ENCODE peak calls at places on chromosomes 6 and 20, in nine cellular contexts. M is endodermal cell, C is colonic mucosa, X is neuronal stem cell, K is psoas muscle, L is heart right ventricle, S is ascending aorta, U is GM23248, E is lower lobe of right lung. Q is an unnamed sample. For H3K9me3, the result is how much of the 10 kb centered on the place peaks cover.

GRCh38 chr6:132446842-132447241 is 45.6 kb upstream of the MOXD1 start:
- DNase-seq in M (no peak), C (no peak), X (no peak), K (no peak), L (no peak), S (no peak), U (no peak), E (no peak), Q (no peak)

GRCh38 chr20:21826946-21827345 is 121.5 kb downstream of the PAX1 start:
- DNase-seq in M (peak), C (no peak), X (peak), K (no peak), L (no peak), S (no peak), U (no peak), E (no peak), Q (no peak)

GRCh38 chr6:163489584-163489983 is 75.1 kb downstream of the QKI start:
- DNase-seq in M (no peak), C (no peak), X (no peak), K (no peak), L (no peak), S (no peak), U (peak), E (no peak), Q (no peak)

GRCh38 chr20:5181492-5181891 is 54.7 kb downstream of the CDS2 start:
- DNase-seq in M (no peak), C (no peak), X (no peak), K (no peak), L (no peak), S (no peak), U (no peak), E (no peak), Q (no peak)

GRCh38 chr6:122008105-122009100 is 391.0 kb upstream of the HSF2 start:
- DNase-seq in M (peak), C (no peak), X (peak), K (no peak), L (peak), S (no peak), U (peak), E (no peak), Q (peak)

GRCh38 chr6:153816306-153816845 is 222.7 kb upstream of the OPRM1 start:
- DNase-seq in M (no peak), C (no peak), X (no peak), K (no peak), L (no peak), S (no peak), U (no peak), E (no peak), Q (no peak)

GRCh38 chr6:138405816-138406403 is 1.9 kb downstream of the HEBP2 start:
- DNase-seq in M (peak), C (no peak), X (no peak), K (no peak), L (no peak), S (no peak), U (no peak), E (no peak), Q (no peak)

GRCh38 chr6:73942581-73942980 is 246.6 kb downstream of the CD109 start:
- DNase-seq in M (peak), C (no peak), X (no peak), K (no peak), L (no peak), S (no peak), U (peak), E (no peak), Q (no peak)

GRCh38 chr6:6057442-6058053 is 50.8 kb upstream of the NRN1 start:
- DNase-seq in M (no peak), C (no peak), X (peak), K (no peak), L (peak), S (no peak), U (peak), E (no peak), Q (no peak)

GRCh38 chr6:109879521-109879920 is 98.6 kb upstream of the GPR6 start:
- DNase-seq in M (no peak), C (no peak), X (no peak), K (no peak), L (no peak), S (peak), U (no peak), E (no peak), Q (no peak)

DNA sequence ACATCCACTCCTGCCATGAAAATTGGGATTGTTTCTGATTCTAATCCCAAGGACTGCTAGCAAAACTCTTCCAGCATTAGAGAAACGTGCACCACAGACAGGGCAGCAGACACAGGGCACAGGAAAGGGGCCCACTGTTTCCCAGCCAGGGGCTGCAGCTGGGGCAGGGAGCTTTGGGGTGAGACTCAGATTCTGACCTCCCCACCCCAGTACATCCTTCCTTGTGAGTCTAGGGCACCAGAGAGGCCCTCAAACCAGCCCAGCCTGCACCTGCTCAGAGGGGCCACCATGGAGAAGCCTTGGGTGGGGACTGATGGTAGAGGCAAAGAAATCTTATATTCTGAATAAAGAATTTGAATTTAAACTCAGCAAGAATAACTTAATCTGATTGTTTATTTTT is 76.3 kb downstream of the C6orf118 start:
- DNase-seq in M (no peak), C (no peak), X (no peak), K (no peak), L (no peak), S (no peak), U (no peak), E (no peak), Q (no peak)
- H3K9me3 ChIP-seq in M (under half), C (under half), X (under half), K (under half), L (under half), S (under half), U (under half), E (under half), Q (under half)

GRCh38 chr6:159431750-159432149 is 261.3 kb downstream of the SOD2 start:
- DNase-seq in M (no peak), C (no peak), X (no peak), K (no peak), L (no peak), S (no peak), U (no peak), E (no peak), Q (no peak)
- H3K9me3 ChIP-seq in M (under half), C (under half), X (under half), K (under half), L (under half), S (under half), U (under half), E (under half), Q (under half)

DNA sequence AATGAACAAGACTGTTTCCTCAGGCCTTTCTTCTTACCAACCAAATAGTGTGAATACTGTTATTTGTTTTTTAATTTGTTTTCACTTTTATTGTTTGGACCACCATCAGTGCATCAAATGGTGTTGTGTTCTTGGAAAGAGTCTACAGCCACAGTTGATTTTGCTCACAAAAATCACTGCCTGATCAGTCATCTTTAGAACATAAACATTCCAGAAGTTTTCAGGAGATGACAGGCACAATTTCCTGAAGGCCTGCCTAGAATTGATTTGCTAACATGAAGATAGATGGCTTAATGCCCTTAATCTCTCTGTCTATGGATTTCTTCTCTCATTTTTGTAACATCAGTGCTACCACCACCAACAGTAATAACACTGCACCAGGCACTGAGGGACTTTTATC is 13.5 kb downstream of the IL22RA2 start:
- DNase-seq in M (no peak), C (no peak), X (no peak), K (no peak), L (no peak), S (no peak), U (no peak), E (no peak), Q (no peak)
- H3K9me3 ChIP-seq in M (under half), C (under half), X (under half), K (under half), L (under half), S (under half), U (under half), E (under half), Q (under half)

GRCh38 chr6:20207096-20207454 is 5.2 kb downstream of the MBOAT1 start:
- DNase-seq in M (no peak), C (no peak), X (no peak), K (no peak), L (no peak), S (no peak), U (no peak), E (no peak), Q (no peak)
- H3K9me3 ChIP-seq in M (under half), C (under half), X (under half), K (under half), L (under half), S (under half), U (under half), E (under half), Q (under half)

GRCh38 chr6:166402582-166403277 is 20.0 kb upstream of the MPC1 start:
- DNase-seq in M (peak), C (no peak), X (no peak), K (no peak), L (no peak), S (no peak), U (peak), E (no peak), Q (no peak)
- H3K9me3 ChIP-seq in M (under half), C (under half), X (under half), K (under half), L (under half), S (under half), U (under half), E (under half), Q (under half)

DNA sequence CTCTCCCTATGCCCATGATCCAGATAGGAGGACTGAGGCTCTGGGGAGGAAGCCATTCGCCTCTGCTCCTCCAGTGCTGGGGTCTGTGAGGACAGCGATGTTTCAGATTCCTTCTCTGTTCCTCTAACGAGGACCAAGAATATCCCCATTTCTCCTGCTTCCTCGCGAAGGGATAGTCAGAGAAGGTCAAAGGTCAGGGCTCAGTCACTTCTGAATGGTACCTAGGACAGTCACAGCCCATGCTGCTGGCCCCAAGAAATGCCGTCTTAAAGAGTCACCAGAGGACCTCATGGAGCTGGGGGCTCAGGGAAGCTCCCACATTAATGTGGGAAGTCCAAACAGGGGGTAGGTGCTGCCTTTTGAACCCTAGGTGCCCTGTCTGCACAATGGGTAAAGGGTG is 2.1 kb downstream of the FOXS1 start:
- DNase-seq in M (no peak), C (no peak), X (no peak), K (no peak), L (no peak), S (no peak), U (no peak), E (no peak), Q (no peak)
- H3K9me3 ChIP-seq in M (under half), C (under half), X (under half), K (under half), L (under half), S (under half), U (under half), E (under half), Q (under half)

GRCh38 chr20:61565791-61566190 is 313.7 kb downstream of the CDH4 start:
- DNase-seq in M (no peak), C (no peak), X (no peak), K (no peak), L (no peak), S (no peak), U (no peak), E (peak), Q (no peak)
- H3K9me3 ChIP-seq in M (under half), C (under half), X (under half), K (under half), L (under half), S (under half), U (under half), E (under half), Q (under half)